ENCODE peak calls at places on chromosome 18, in nine cellular contexts. One of them, this sample, is unnamed.

GRCh38 chr18:12497296-12497695 is 89.6 kb downstream of the PRELID3A start:
- DNase-seq in heart right ventricle: no peak
- DNase-seq in right atrium auricular region: no peak
- DNase-seq in tibial artery: no peak
- DNase-seq in choroid plexus epithelial cell: no peak
- DNase-seq in brain microvascular endothelial cell: no peak
- DNase-seq in IMR-90: no peak
- DNase-seq in HL-60: no peak
- DNase-seq in ascending aorta: no peak
- DNase-seq in this sample: no peak

GRCh38 chr18:58552057-58552461 is 76.8 kb downstream of the ALPK2 start:
- DNase-seq in heart right ventricle: no peak
- DNase-seq in right atrium auricular region: no peak
- DNase-seq in tibial artery: no peak
- DNase-seq in choroid plexus epithelial cell: peak
- DNase-seq in brain microvascular endothelial cell: peak
- DNase-seq in IMR-90: peak
- DNase-seq in HL-60: no peak
- DNase-seq in ascending aorta: no peak
- DNase-seq in this sample: peak

GRCh38 chr18:10371165-10371564 is 83.3 kb upstream of the APCDD1 start:
- DNase-seq in heart right ventricle: no peak
- DNase-seq in right atrium auricular region: no peak
- DNase-seq in tibial artery: no peak
- DNase-seq in choroid plexus epithelial cell: no peak
- DNase-seq in brain microvascular endothelial cell: no peak
- DNase-seq in IMR-90: no peak
- DNase-seq in HL-60: no peak
- DNase-seq in ascending aorta: no peak
- DNase-seq in this sample: no peak

GRCh38 chr18:59950215-59950944 is 50.6 kb downstream of the PMAIP1 start:
- DNase-seq in heart right ventricle: no peak
- DNase-seq in right atrium auricular region: no peak
- DNase-seq in tibial artery: no peak
- DNase-seq in choroid plexus epithelial cell: no peak
- DNase-seq in brain microvascular endothelial cell: no peak
- DNase-seq in IMR-90: peak
- DNase-seq in HL-60: no peak
- DNase-seq in ascending aorta: no peak
- DNase-seq in this sample: no peak

GRCh38 chr18:78403371-78403770 is 576.2 kb upstream of the SALL3 start:
- DNase-seq in heart right ventricle: no peak
- DNase-seq in right atrium auricular region: no peak
- DNase-seq in tibial artery: no peak
- DNase-seq in choroid plexus epithelial cell: no peak
- DNase-seq in brain microvascular endothelial cell: no peak
- DNase-seq in IMR-90: no peak
- DNase-seq in HL-60: no peak
- DNase-seq in ascending aorta: no peak
- DNase-seq in this sample: no peak

GRCh38 chr18:76487076-76487475 is 8.0 kb downstream of the ZNF516 start:
- DNase-seq in heart right ventricle: no peak
- DNase-seq in right atrium auricular region: no peak
- DNase-seq in tibial artery: no peak
- DNase-seq in choroid plexus epithelial cell: no peak
- DNase-seq in brain microvascular endothelial cell: no peak
- DNase-seq in IMR-90: peak
- DNase-seq in HL-60: no peak
- DNase-seq in ascending aorta: no peak
- DNase-seq in this sample: no peak

GRCh38 chr18:79680100-79680879 is 687 bp downstream of the CTDP1 start:
- DNase-seq in heart right ventricle: peak
- DNase-seq in right atrium auricular region: no peak
- DNase-seq in tibial artery: peak
- DNase-seq in choroid plexus epithelial cell: peak
- DNase-seq in brain microvascular endothelial cell: peak
- DNase-seq in IMR-90: peak
- DNase-seq in HL-60: peak
- DNase-seq in ascending aorta: no peak
- DNase-seq in this sample: no peak

GRCh38 chr18:75624836-75625235 is 197.3 kb upstream of the SMIM21 start:
- DNase-seq in heart right ventricle: no peak
- DNase-seq in right atrium auricular region: no peak
- DNase-seq in tibial artery: no peak
- DNase-seq in choroid plexus epithelial cell: no peak
- DNase-seq in brain microvascular endothelial cell: no peak
- DNase-seq in IMR-90: no peak
- DNase-seq in HL-60: no peak
- DNase-seq in ascending aorta: no peak
- DNase-seq in this sample: no peak

GRCh38 chr18:51621103-51621969 is 423.9 kb upstream of the MEX3C start:
- DNase-seq in heart right ventricle: peak
- DNase-seq in right atrium auricular region: no peak
- DNase-seq in tibial artery: no peak
- DNase-seq in choroid plexus epithelial cell: peak
- DNase-seq in brain microvascular endothelial cell: peak
- DNase-seq in IMR-90: no peak
- DNase-seq in HL-60: peak
- DNase-seq in ascending aorta: no peak
- DNase-seq in this sample: peak

GRCh38 chr18:42929181-42929580 is 186.3 kb downstream of the RIT2 start:
- DNase-seq in heart right ventricle: no peak
- DNase-seq in right atrium auricular region: no peak
- DNase-seq in tibial artery: no peak
- DNase-seq in choroid plexus epithelial cell: peak
- DNase-seq in brain microvascular endothelial cell: peak
- DNase-seq in IMR-90: no peak
- DNase-seq in HL-60: no peak
- DNase-seq in ascending aorta: no peak
- DNase-seq in this sample: no peak

GRCh38 chr18:36580874-36581750 is 247.7 kb downstream of the TPGS2 start:
- DNase-seq in heart right ventricle: no peak
- DNase-seq in right atrium auricular region: peak
- DNase-seq in tibial artery: no peak
- DNase-seq in choroid plexus epithelial cell: peak
- DNase-seq in brain microvascular endothelial cell: peak
- DNase-seq in IMR-90: peak
- DNase-seq in HL-60: no peak
- DNase-seq in ascending aorta: peak
- DNase-seq in this sample: no peak

GRCh38 chr18:41906528-41907256 is 48.3 kb upstream of the PIK3C3 start:
- DNase-seq in heart right ventricle: no peak
- DNase-seq in right atrium auricular region: no peak
- DNase-seq in tibial artery: no peak
- DNase-seq in choroid plexus epithelial cell: peak
- DNase-seq in brain microvascular endothelial cell: peak
- DNase-seq in IMR-90: peak
- DNase-seq in HL-60: peak
- DNase-seq in ascending aorta: no peak
- DNase-seq in this sample: peak

GRCh38 chr18:22504251-22504650 is 86.5 kb upstream of the CTAGE1 start:
- DNase-seq in heart right ventricle: peak
- DNase-seq in right atrium auricular region: no peak
- DNase-seq in tibial artery: no peak
- DNase-seq in choroid plexus epithelial cell: no peak
- DNase-seq in brain microvascular endothelial cell: no peak
- DNase-seq in IMR-90: no peak
- DNase-seq in HL-60: no peak
- DNase-seq in ascending aorta: no peak
- DNase-seq in this sample: no peak

GRCh38 chr18:22504665-22505064 is 87.0 kb upstream of the CTAGE1 start:
- DNase-seq in heart right ventricle: no peak
- DNase-seq in right atrium auricular region: no peak
- DNase-seq in tibial artery: no peak
- DNase-seq in choroid plexus epithelial cell: no peak
- DNase-seq in brain microvascular endothelial cell: no peak
- DNase-seq in IMR-90: peak
- DNase-seq in HL-60: no peak
- DNase-seq in ascending aorta: no peak
- DNase-seq in this sample: no peak

GRCh38 chr18:22507055-22507454 is 89.3 kb upstream of the CTAGE1 start:
- DNase-seq in heart right ventricle: no peak
- DNase-seq in right atrium auricular region: no peak
- DNase-seq in tibial artery: no peak
- DNase-seq in choroid plexus epithelial cell: no peak
- DNase-seq in brain microvascular endothelial cell: no peak
- DNase-seq in IMR-90: no peak
- DNase-seq in HL-60: no peak
- DNase-seq in ascending aorta: no peak
- DNase-seq in this sample: no peak

GRCh38 chr18:22505136-22505535 is 87.4 kb upstream of the CTAGE1 start:
- DNase-seq in heart right ventricle: no peak
- DNase-seq in right atrium auricular region: no peak
- DNase-seq in tibial artery: no peak
- DNase-seq in choroid plexus epithelial cell: no peak
- DNase-seq in brain microvascular endothelial cell: no peak
- DNase-seq in IMR-90: peak
- DNase-seq in HL-60: no peak
- DNase-seq in ascending aorta: no peak
- DNase-seq in this sample: no peak

GRCh38 chr18:22503803-22504202 is 86.1 kb upstream of the CTAGE1 start:
- DNase-seq in heart right ventricle: peak
- DNase-seq in right atrium auricular region: peak
- DNase-seq in tibial artery: peak
- DNase-seq in choroid plexus epithelial cell: peak
- DNase-seq in brain microvascular endothelial cell: no peak
- DNase-seq in IMR-90: peak
- DNase-seq in HL-60: no peak
- DNase-seq in ascending aorta: no peak
- DNase-seq in this sample: no peak
- H3K4me3 ChIP-seq in heart right ventricle: no peak
- H3K4me3 ChIP-seq in right atrium auricular region: no peak
- H3K4me3 ChIP-seq in tibial artery: no peak
- H3K4me3 ChIP-seq in choroid plexus epithelial cell: no peak
- H3K4me3 ChIP-seq in brain microvascular endothelial cell: no peak
- H3K4me3 ChIP-seq in IMR-90: no peak
- H3K4me3 ChIP-seq in HL-60: no peak
- H3K4me3 ChIP-seq in ascending aorta: no peak
- H3K4me3 ChIP-seq in this sample: no peak

GRCh38 chr18:48892146-48892855 is 58.5 kb downstream of the SMAD7 start:
- DNase-seq in heart right ventricle: no peak
- DNase-seq in right atrium auricular region: no peak
- DNase-seq in tibial artery: peak
- DNase-seq in choroid plexus epithelial cell: no peak
- DNase-seq in brain microvascular endothelial cell: no peak
- DNase-seq in IMR-90: no peak
- DNase-seq in HL-60: no peak
- DNase-seq in ascending aorta: peak
- DNase-seq in this sample: no peak
- TF ChIP-seq CTCF in heart right ventricle: no peak
- TF ChIP-seq CTCF in right atrium auricular region: no peak
- TF ChIP-seq CTCF in tibial artery: no peak
- TF ChIP-seq CTCF in choroid plexus epithelial cell: no peak
- TF ChIP-seq CTCF in brain microvascular endothelial cell: no peak
- TF ChIP-seq CTCF in IMR-90: no peak
- TF ChIP-seq CTCF in HL-60: no peak
- TF ChIP-seq CTCF in ascending aorta: no peak
- TF ChIP-seq CTCF in this sample: no peak

GRCh38 chr18:22934789-22935188 is 1.7 kb downstream of the RBBP8 start:
- DNase-seq in heart right ventricle: no peak
- DNase-seq in right atrium auricular region: no peak
- DNase-seq in tibial artery: no peak
- DNase-seq in choroid plexus epithelial cell: no peak
- DNase-seq in brain microvascular endothelial cell: no peak
- DNase-seq in IMR-90: no peak
- DNase-seq in HL-60: no peak
- DNase-seq in ascending aorta: no peak
- DNase-seq in this sample: no peak

GRCh38 chr18:22933206-22933957 is at the start of gene RBBP8:
- DNase-seq in heart right ventricle: peak
- DNase-seq in right atrium auricular region: peak
- DNase-seq in tibial artery: peak
- DNase-seq in choroid plexus epithelial cell: peak
- DNase-seq in brain microvascular endothelial cell: peak
- DNase-seq in IMR-90: peak
- DNase-seq in HL-60: peak
- DNase-seq in ascending aorta: peak
- DNase-seq in this sample: no peak

GRCh38 chr18:22936515-22936914 is 3.4 kb downstream of the RBBP8 start:
- DNase-seq in heart right ventricle: no peak
- DNase-seq in right atrium auricular region: no peak
- DNase-seq in tibial artery: no peak
- DNase-seq in choroid plexus epithelial cell: no peak
- DNase-seq in brain microvascular endothelial cell: no peak
- DNase-seq in IMR-90: no peak
- DNase-seq in HL-60: no peak
- DNase-seq in ascending aorta: no peak
- DNase-seq in this sample: no peak

GRCh38 chr18:22933958-22934423 is 863 bp downstream of the RBBP8 start:
- DNase-seq in heart right ventricle: no peak
- DNase-seq in right atrium auricular region: no peak
- DNase-seq in tibial artery: no peak
- DNase-seq in choroid plexus epithelial cell: peak
- DNase-seq in brain microvascular endothelial cell: peak
- DNase-seq in IMR-90: peak
- DNase-seq in HL-60: no peak
- DNase-seq in ascending aorta: no peak
- DNase-seq in this sample: no peak

GRCh38 chr18:22935431-22935830 is 2.3 kb downstream of the RBBP8 start:
- DNase-seq in heart right ventricle: no peak
- DNase-seq in right atrium auricular region: no peak
- DNase-seq in tibial artery: no peak
- DNase-seq in choroid plexus epithelial cell: no peak
- DNase-seq in brain microvascular endothelial cell: no peak
- DNase-seq in IMR-90: no peak
- DNase-seq in HL-60: no peak
- DNase-seq in ascending aorta: no peak
- DNase-seq in this sample: no peak
- H3K4me3 ChIP-seq in heart right ventricle: no peak
- H3K4me3 ChIP-seq in right atrium auricular region: no peak
- H3K4me3 ChIP-seq in tibial artery: no peak
- H3K4me3 ChIP-seq in choroid plexus epithelial cell: no peak
- H3K4me3 ChIP-seq in brain microvascular endothelial cell: no peak
- H3K4me3 ChIP-seq in IMR-90: no peak
- H3K4me3 ChIP-seq in HL-60: no peak
- H3K4me3 ChIP-seq in ascending aorta: no peak
- H3K4me3 ChIP-seq in this sample: peak

DNA sequence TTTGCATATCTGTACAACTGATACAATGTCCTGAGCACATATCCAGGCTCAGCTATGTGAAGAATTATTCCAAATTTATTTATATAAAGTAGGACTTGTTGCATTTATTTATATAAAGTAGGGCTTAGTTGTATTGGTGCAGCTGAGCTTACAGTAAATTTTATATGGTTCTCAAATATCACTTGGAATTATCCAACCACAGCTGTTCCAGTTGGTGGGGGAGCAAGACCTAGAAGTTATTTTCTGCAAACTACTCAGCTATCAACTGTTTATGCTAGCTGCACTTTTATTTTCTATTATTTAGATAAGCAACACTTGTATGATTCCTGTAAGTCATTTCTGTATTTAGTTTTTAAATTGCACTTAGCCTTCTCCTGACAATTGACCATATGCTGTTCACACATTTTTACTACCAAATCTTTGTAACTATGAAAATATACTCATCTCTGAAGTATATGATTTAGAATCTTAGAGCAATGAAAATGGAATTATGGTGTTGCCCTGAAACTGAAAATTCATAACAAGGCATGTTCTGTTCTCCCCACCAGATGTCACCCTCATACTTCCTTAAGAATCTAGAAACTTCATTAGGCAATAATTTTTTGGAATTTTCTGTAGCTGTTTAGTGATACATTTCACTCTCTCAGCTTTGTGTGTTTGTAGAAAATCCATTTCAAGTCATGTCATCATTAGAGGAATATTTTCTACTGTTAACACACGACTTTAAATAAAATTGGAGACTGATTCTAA is 157.0 kb upstream of the CBLN2 start:
- DNase-seq in heart right ventricle: no peak
- DNase-seq in right atrium auricular region: no peak
- DNase-seq in tibial artery: no peak
- DNase-seq in choroid plexus epithelial cell: peak
- DNase-seq in brain microvascular endothelial cell: peak
- DNase-seq in IMR-90: peak
- DNase-seq in HL-60: no peak
- DNase-seq in ascending aorta: no peak
- DNase-seq in this sample: no peak
- TF ChIP-seq CTCF in heart right ventricle: peak
- TF ChIP-seq CTCF in right atrium auricular region: no peak
- TF ChIP-seq CTCF in tibial artery: no peak
- TF ChIP-seq CTCF in choroid plexus epithelial cell: peak
- TF ChIP-seq CTCF in brain microvascular endothelial cell: peak
- TF ChIP-seq CTCF in IMR-90: peak
- TF ChIP-seq CTCF in HL-60: no peak
- TF ChIP-seq CTCF in ascending aorta: no peak
- TF ChIP-seq CTCF in this sample: no peak

This sample was measured in GM12864.